ENCODE peak calls at places on chromosome 19, in seven cellular contexts. L is NCI-H1436; C is NCI-H1105; R is colonic mucosa; B is astrocyte; G is tibial artery; E is stimulated activated CD4-positive, alpha-beta T cell treated with anti-CD3 and anti-CD28 coated beads, Interleukin-12 subunit alpha, Interleukin-12 subunit beta, amount 100 ng/mL, for 4 hours. K is an unnamed sample.

GRCh38 chr19:29887498-29887897 is 54.5 kb upstream of the URI1 start:
- DNase-seq in L (no peak), R (no peak), G (no peak), E (no peak), C (no peak), B (no peak), K (no peak)

GRCh38 chr19:36257512-36257876 is 42.6 kb downstream of the ZNF146 start:
- DNase-seq in L (no peak), E (no peak), G (no peak), B (no peak), C (no peak), R (no peak), K (peak)

GRCh38 chr19:43430976-43431375 is 16.3 kb downstream of the TEX101 start:
- DNase-seq in G (no peak), R (no peak), E (no peak), B (no peak), C (no peak), L (no peak), K (no peak)

GRCh38 chr19:42111384-42111783 is 20.9 kb downstream of the POU2F2 start:
- DNase-seq in C (no peak), E (no peak), G (no peak), L (no peak), R (no peak), B (peak), K (no peak)

GRCh38 chr19:48965806-48966540 is 864 bp downstream of the FTL start:
- DNase-seq in R (peak), L (peak), E (peak), B (peak), G (peak), C (peak), K (peak)

GRCh38 chr19:50173144-50173543 is 10.1 kb upstream of the IZUMO2 start:
- DNase-seq in L (no peak), B (no peak), R (peak), G (no peak), C (no peak), E (no peak), K (no peak)

GRCh38 chr19:19711934-19712828 is 20.7 kb downstream of the ZNF14 start:
- DNase-seq in L (no peak), G (no peak), C (no peak), R (no peak), B (no peak), E (no peak), K (no peak)

GRCh38 chr19:38391911-38392464 is 3.5 kb downstream of the SPRED3 start:
- DNase-seq in G (no peak), R (no peak), B (no peak), L (no peak), E (no peak), C (no peak), K (no peak)

GRCh38 chr19:46270521-46271256 is 26.2 kb upstream of the HIF3A start:
- DNase-seq in G (no peak), E (no peak), B (no peak), R (no peak), C (no peak), L (no peak), K (no peak)

GRCh38 chr19:33441277-33441699 is 67.8 kb downstream of the CEBPG start:
- DNase-seq in L (no peak), R (no peak), B (no peak), C (no peak), E (no peak), G (peak), K (no peak)

GRCh38 chr19:6035026-6035425 is 57.1 kb upstream of the RANBP3 start:
- DNase-seq in B (no peak), C (no peak), G (peak), R (no peak), E (no peak), L (no peak), K (no peak)

GRCh38 chr19:5623397-5624153 is 692 bp downstream of the SAFB start:
- DNase-seq in E (peak), B (no peak), R (peak), C (no peak), L (no peak), G (no peak), K (no peak)

GRCh38 chr19:28394705-28395104 is 818.2 kb downstream of the UQCRFS1 start:
- DNase-seq in E (no peak), G (no peak), L (no peak), C (no peak), B (no peak), R (no peak), K (no peak)

GRCh38 chr19:49830766-49831165 is 12.7 kb downstream of the MED25 start:
- DNase-seq in E (no peak), G (no peak), C (no peak), R (no peak), L (no peak), B (no peak), K (no peak)

GRCh38 chr19:16372065-16372915 is 47.7 kb downstream of the KLF2 start:
- DNase-seq in L (no peak), E (no peak), C (no peak), G (no peak), B (no peak), R (no peak), K (no peak)

GRCh38 chr19:54460230-54461005 is 3.2 kb downstream of the LENG9 start:
- DNase-seq in E (no peak), G (no peak), C (no peak), L (no peak), B (no peak), R (peak), K (no peak)

GRCh38 chr19:16771618-16772017 is 52.0 kb downstream of the NWD1 start:
- DNase-seq in E (peak), L (peak), B (peak), R (peak), C (peak), G (peak), K (peak)

GRCh38 chr19:14786421-14786851 is 8.1 kb upstream of the ADGRE2 start:
- DNase-seq in C (no peak), B (no peak), R (no peak), L (no peak), G (peak), E (peak), K (no peak)

GRCh38 chr19:54609356-54609791 is 15.9 kb downstream of the LILRA1 start:
- DNase-seq in B (no peak), R (no peak), L (no peak), C (no peak), G (no peak), E (no peak), K (no peak)

GRCh38 chr19:41919948-41920712 is 8.1 kb downstream of the ERFL start:
- DNase-seq in B (no peak), E (no peak), R (no peak), G (no peak), L (no peak), C (no peak), K (no peak)

GRCh38 chr19:13619203-13619632 is 112.9 kb upstream of the CACNA1A start:
- DNase-seq in C (no peak), L (no peak), G (no peak), R (no peak), B (peak), E (no peak), K (no peak)

GRCh38 chr19:4717191-4717965 is 6.3 kb downstream of the DPP9 start:
- DNase-seq in E (no peak), C (no peak), R (no peak), L (no peak), B (peak), G (no peak), K (no peak)

GRCh38 chr19:2043864-2044708 is 7.0 kb downstream of the MKNK2 start:
- DNase-seq in B (no peak), R (no peak), C (no peak), E (no peak), G (no peak), L (no peak), K (no peak)

GRCh38 chr19:33310606-33311325 is 8.4 kb upstream of the CEBPA start:
- DNase-seq in L (no peak), R (peak), C (no peak), E (no peak), G (no peak), B (no peak), K (no peak)

GRCh38 chr19:47506459-47506858 is 8.4 kb downstream of the NAPA start:
- DNase-seq in R (no peak), G (no peak), C (no peak), L (no peak), E (no peak), B (no peak), K (no peak)

GRCh38 chr19:3465552-3465951 is 14.8 kb downstream of the SMIM24 start:
- DNase-seq in B (no peak), C (no peak), L (no peak), E (no peak), G (no peak), R (no peak), K (no peak)

GRCh38 chr19:1512671-1513491 is at the start of gene ADAMTSL5:
- DNase-seq in B (no peak), G (no peak), E (peak), R (peak), L (no peak), C (no peak), K (no peak)

GRCh38 chr19:50233308-50233910 is 30.0 kb downstream of the MYH14 start:
- DNase-seq in R (no peak), G (no peak), B (no peak), C (no peak), L (no peak), E (no peak), K (no peak)

GRCh38 chr19:34687348-34687747 is 9.9 kb downstream of the ZNF302 start:
- DNase-seq in R (no peak), B (no peak), E (no peak), C (no peak), L (no peak), G (no peak), K (no peak)

GRCh38 chr19:19643158-19644053 is at the start of gene GMIP:
- DNase-seq in G (peak), E (peak), R (peak), B (no peak), C (peak), L (peak), K (peak)